ENCODE peak calls at places on chromosome 10, in four cellular contexts. One of them, this sample, is unnamed.

GRCh38 chr10:124627851-124628675 is 116.1 kb downstream of the FAM53B start:
- DNase-seq in ovary: no peak
- DNase-seq in IMR-90: no peak
- DNase-seq in endothelial cell of umbilical vein: no peak
- DNase-seq in this sample: peak; percentile 83

GRCh38 chr10:117004238-117004626 is 755 bp downstream of the SHTN1 start:
- DNase-seq in endothelial cell of umbilical vein: no peak
- DNase-seq in ovary: no peak
- DNase-seq in IMR-90: peak; percentile 2
- DNase-seq in this sample: no peak

GRCh38 chr10:121355161-121355560 is 243.1 kb downstream of the FGFR2 start:
- DNase-seq in IMR-90: no peak
- DNase-seq in endothelial cell of umbilical vein: no peak
- DNase-seq in ovary: no peak
- DNase-seq in this sample: no peak

GRCh38 chr10:117131390-117132327 is 6.4 kb downstream of the VAX1 start:
- DNase-seq in ovary: no peak
- DNase-seq in IMR-90: no peak
- DNase-seq in endothelial cell of umbilical vein: no peak
- DNase-seq in this sample: no peak

GRCh38 chr10:29239569-29240472 is 49.0 kb upstream of the LYZL1 start:
- DNase-seq in ovary: no peak
- DNase-seq in endothelial cell of umbilical vein: peak; percentile 4
- DNase-seq in IMR-90: no peak
- DNase-seq in this sample: no peak

GRCh38 chr10:3509355-3509754 is 275.7 kb downstream of the KLF6 start:
- DNase-seq in ovary: no peak
- DNase-seq in endothelial cell of umbilical vein: no peak
- DNase-seq in IMR-90: no peak
- DNase-seq in this sample: no peak

GRCh38 chr10:130509881-130510689 is 373.9 kb downstream of the GLRX3 start:
- DNase-seq in endothelial cell of umbilical vein: no peak
- DNase-seq in ovary: no peak
- DNase-seq in IMR-90: no peak
- DNase-seq in this sample: no peak

GRCh38 chr10:61000769-61001730 is 57.1 kb upstream of the RHOBTB1 start:
- DNase-seq in IMR-90: peak; percentile 11
- DNase-seq in endothelial cell of umbilical vein: peak; percentile 24
- DNase-seq in ovary: no peak
- DNase-seq in this sample: no peak

GRCh38 chr10:3625959-3626751 is 158.9 kb downstream of the KLF6 start:
- DNase-seq in endothelial cell of umbilical vein: no peak
- DNase-seq in ovary: no peak
- DNase-seq in IMR-90: peak; percentile 95
- DNase-seq in this sample: no peak

GRCh38 chr10:131179386-131179785 is 132.1 kb downstream of the TCERG1L start:
- DNase-seq in ovary: peak; percentile 40
- DNase-seq in IMR-90: no peak
- DNase-seq in endothelial cell of umbilical vein: no peak
- DNase-seq in this sample: no peak

GRCh38 chr10:112241651-112242341 is 41.4 kb upstream of the TECTB start:
- DNase-seq in endothelial cell of umbilical vein: no peak
- DNase-seq in ovary: no peak
- DNase-seq in IMR-90: no peak
- DNase-seq in this sample: no peak

GRCh38 chr10:121645696-121646095 is 47.5 kb upstream of the FGFR2 start:
- DNase-seq in ovary: no peak
- DNase-seq in endothelial cell of umbilical vein: no peak
- DNase-seq in IMR-90: no peak
- DNase-seq in this sample: no peak

GRCh38 chr10:74000892-74001669 is 3.2 kb downstream of the VCL start:
- DNase-seq in IMR-90: no peak
- DNase-seq in ovary: no peak
- DNase-seq in endothelial cell of umbilical vein: no peak
- DNase-seq in this sample: no peak

GRCh38 chr10:21052709-21053104 is 155.6 kb upstream of the NEBL start:
- DNase-seq in ovary: no peak
- DNase-seq in endothelial cell of umbilical vein: no peak
- DNase-seq in IMR-90: no peak
- DNase-seq in this sample: no peak

GRCh38 chr10:116594525-116595035 is 3.8 kb downstream of the PNLIPRP1 start:
- DNase-seq in ovary: no peak
- DNase-seq in endothelial cell of umbilical vein: no peak
- DNase-seq in IMR-90: no peak
- DNase-seq in this sample: no peak

GRCh38 chr10:46540412-46541016 is 15.9 kb downstream of the GPRIN2 start:
- DNase-seq in IMR-90: no peak
- DNase-seq in endothelial cell of umbilical vein: no peak
- DNase-seq in ovary: peak; percentile 23
- DNase-seq in this sample: no peak

GRCh38 chr10:111739160-111739712 is 444.3 kb downstream of the GPAM start:
- DNase-seq in ovary: no peak
- DNase-seq in IMR-90: no peak
- DNase-seq in endothelial cell of umbilical vein: no peak
- DNase-seq in this sample: no peak

GRCh38 chr10:96125142-96125515 is 5.0 kb upstream of the ZNF518A start:
- DNase-seq in endothelial cell of umbilical vein: peak; percentile 49
- DNase-seq in ovary: no peak
- DNase-seq in IMR-90: peak; percentile 44
- DNase-seq in this sample: no peak

GRCh38 chr10:69224862-69225657 is 4.9 kb downstream of the HKDC1 start:
- DNase-seq in IMR-90: no peak
- DNase-seq in endothelial cell of umbilical vein: peak; percentile 73
- DNase-seq in ovary: no peak
- DNase-seq in this sample: no peak

GRCh38 chr10:78549536-78549935 is 515.9 kb downstream of the RPS24 start:
- DNase-seq in ovary: no peak
- DNase-seq in endothelial cell of umbilical vein: no peak
- DNase-seq in IMR-90: no peak
- DNase-seq in this sample: no peak

GRCh38 chr10:3036155-3036554 is 31.2 kb upstream of the PFKP start:
- DNase-seq in ovary: no peak
- DNase-seq in endothelial cell of umbilical vein: no peak
- DNase-seq in IMR-90: no peak
- DNase-seq in this sample: no peak

GRCh38 chr10:99623919-99624318 is 3.7 kb upstream of the SLC25A28 start:
- DNase-seq in IMR-90: no peak
- DNase-seq in endothelial cell of umbilical vein: no peak
- DNase-seq in ovary: no peak
- DNase-seq in this sample: no peak

GRCh38 chr10:31914370-31914769 is 14.3 kb downstream of the ARHGAP12 start:
- DNase-seq in endothelial cell of umbilical vein: no peak
- DNase-seq in IMR-90: no peak
- DNase-seq in ovary: no peak
- DNase-seq in this sample: no peak

GRCh38 chr10:86706977-86707376 is 38.7 kb downstream of the LDB3 start:
- DNase-seq in endothelial cell of umbilical vein: no peak
- DNase-seq in IMR-90: no peak
- DNase-seq in ovary: no peak
- DNase-seq in this sample: no peak

GRCh38 chr10:71511206-71511605 is 114.5 kb downstream of the CDH23 start:
- DNase-seq in IMR-90: no peak
- DNase-seq in ovary: no peak
- DNase-seq in endothelial cell of umbilical vein: no peak
- DNase-seq in this sample: no peak

GRCh38 chr10:116608683-116609594 is 11.8 kb upstream of the PNLIPRP2 start:
- DNase-seq in endothelial cell of umbilical vein: no peak
- DNase-seq in IMR-90: no peak
- DNase-seq in ovary: no peak
- DNase-seq in this sample: no peak

GRCh38 chr10:84784749-84785148 is 456.4 kb downstream of the CCSER2 start:
- DNase-seq in ovary: no peak
- DNase-seq in endothelial cell of umbilical vein: no peak
- DNase-seq in IMR-90: no peak
- DNase-seq in this sample: no peak
- H3K27me3 ChIP-seq in ovary: no peaks in the 10 kb centered on the region
- H3K27me3 ChIP-seq in endothelial cell of umbilical vein: no peaks in the 10 kb centered on the region
- H3K27me3 ChIP-seq in IMR-90: no peaks in the 10 kb centered on the region
- H3K27me3 ChIP-seq in this sample: no peaks in the 10 kb centered on the region

GRCh38 chr10:27619329-27619728 is 115.2 kb downstream of the RAB18 start:
- DNase-seq in IMR-90: no peak
- DNase-seq in ovary: no peak
- DNase-seq in endothelial cell of umbilical vein: no peak
- DNase-seq in this sample: no peak

GRCh38 chr10:27618036-27618615 is 114.0 kb downstream of the RAB18 start:
- DNase-seq in IMR-90: no peak
- DNase-seq in endothelial cell of umbilical vein: peak; percentile 50
- DNase-seq in ovary: no peak
- DNase-seq in this sample: no peak

GRCh38 chr10:27618906-27619305 is 114.8 kb downstream of the RAB18 start:
- DNase-seq in endothelial cell of umbilical vein: no peak
- DNase-seq in ovary: no peak
- DNase-seq in IMR-90: no peak
- DNase-seq in this sample: no peak

GRCh38 chr10:27620425-27621397 is 116.6 kb downstream of the RAB18 start:
- DNase-seq in IMR-90: peak; percentile 58
- DNase-seq in endothelial cell of umbilical vein: no peak
- DNase-seq in ovary: no peak
- DNase-seq in this sample: no peak

GRCh38 chr10:27621441-27621840 is 117.3 kb downstream of the RAB18 start:
- DNase-seq in endothelial cell of umbilical vein: no peak
- DNase-seq in IMR-90: peak; percentile 5
- DNase-seq in ovary: no peak
- DNase-seq in this sample: no peak
- H3K4me3 ChIP-seq in endothelial cell of umbilical vein: no peak overlapping the region
- H3K4me3 ChIP-seq in IMR-90: peak overlapping the region; percentile 9
- H3K4me3 ChIP-seq in ovary: no peak overlapping the region
- H3K4me3 ChIP-seq in this sample: no peak overlapping the region

GRCh38 chr10:100734295-100735086 is 10.9 kb upstream of the PAX2 start:
- DNase-seq in endothelial cell of umbilical vein: no peak
- DNase-seq in ovary: no peak
- DNase-seq in IMR-90: no peak
- DNase-seq in this sample: no peak

GRCh38 chr10:100736144-100736808 is 9.1 kb upstream of the PAX2 start:
- DNase-seq in endothelial cell of umbilical vein: no peak
- DNase-seq in IMR-90: no peak
- DNase-seq in ovary: no peak
- DNase-seq in this sample: no peak

GRCh38 chr10:100735345-100736143 is 9.8 kb upstream of the PAX2 start:
- DNase-seq in ovary: no peak
- DNase-seq in endothelial cell of umbilical vein: no peak
- DNase-seq in IMR-90: no peak
- DNase-seq in this sample: no peak

GRCh38 chr10:100733319-100733718 is 12.1 kb upstream of the PAX2 start:
- DNase-seq in ovary: no peak
- DNase-seq in endothelial cell of umbilical vein: no peak
- DNase-seq in IMR-90: no peak
- DNase-seq in this sample: no peak

DNA sequence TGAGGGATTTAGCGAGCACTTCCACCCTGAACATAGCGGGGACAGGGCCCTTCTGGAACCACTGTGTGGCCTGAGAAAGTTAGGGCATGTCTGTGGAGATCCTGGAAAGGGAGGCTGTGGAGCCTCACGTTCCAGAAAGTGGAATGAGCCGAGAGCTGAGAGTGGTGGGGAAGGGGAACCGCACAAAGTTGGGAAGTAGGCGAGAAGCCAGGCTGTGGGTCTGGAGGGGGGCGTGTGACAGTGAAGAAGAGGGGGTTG is 10.4 kb upstream of the PAX2 start:
- DNase-seq in IMR-90: no peak
- DNase-seq in endothelial cell of umbilical vein: no peak
- DNase-seq in ovary: no peak
- DNase-seq in this sample: no peak
- H3K27me3 ChIP-seq in IMR-90: peaks cover 96% of the 10 kb centered on the region
- H3K27me3 ChIP-seq in endothelial cell of umbilical vein: peaks cover 98% of the 10 kb centered on the region
- H3K27me3 ChIP-seq in ovary: no peaks in the 10 kb centered on the region
- H3K27me3 ChIP-seq in this sample: peaks cover 100% of the 10 kb centered on the region

DNA sequence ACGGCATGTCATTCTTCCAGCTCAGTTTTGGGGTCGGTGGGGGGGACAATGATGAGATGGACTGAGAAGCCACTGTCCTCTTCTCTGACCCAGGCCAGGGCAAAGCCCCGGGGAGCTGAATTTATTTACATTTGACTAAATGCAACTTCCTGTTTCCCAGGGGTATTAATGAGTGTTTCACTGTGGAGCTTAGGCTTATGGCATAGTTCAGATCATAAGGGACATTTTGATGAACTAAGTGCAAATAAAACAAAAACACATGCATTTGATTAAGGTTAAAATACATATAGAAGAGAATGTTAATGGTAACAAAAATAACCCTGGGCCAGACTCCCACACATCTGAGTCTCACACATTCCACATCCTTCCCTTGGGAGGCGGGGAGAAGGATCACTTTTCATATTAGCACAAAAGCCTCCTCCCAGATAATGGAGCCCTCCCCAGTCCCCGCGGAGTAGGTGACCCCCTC is 320.6 kb downstream of the FRMD4A start:
- DNase-seq in IMR-90: peak; percentile 86
- DNase-seq in endothelial cell of umbilical vein: peak; percentile 63
- DNase-seq in ovary: no peak
- DNase-seq in this sample: peak; percentile 32
- H3K4me3 ChIP-seq in IMR-90: peak overlapping the region; percentile 32
- H3K4me3 ChIP-seq in endothelial cell of umbilical vein: peak overlapping the region; percentile 1
- H3K4me3 ChIP-seq in ovary: peak overlapping the region; percentile 11
- H3K4me3 ChIP-seq in this sample: peak overlapping the region; percentile 42

GRCh38 chr10:17340144-17340829 is 112.2 kb downstream of the VIM start:
- DNase-seq in ovary: no peak
- DNase-seq in endothelial cell of umbilical vein: no peak
- DNase-seq in IMR-90: no peak
- DNase-seq in this sample: no peak
- H3K27me3 ChIP-seq in ovary: no peaks in the 10 kb centered on the region
- H3K27me3 ChIP-seq in endothelial cell of umbilical vein: no peaks in the 10 kb centered on the region
- H3K27me3 ChIP-seq in IMR-90: peaks cover 4% of the 10 kb centered on the region
- H3K27me3 ChIP-seq in this sample: no peaks in the 10 kb centered on the region

DNA sequence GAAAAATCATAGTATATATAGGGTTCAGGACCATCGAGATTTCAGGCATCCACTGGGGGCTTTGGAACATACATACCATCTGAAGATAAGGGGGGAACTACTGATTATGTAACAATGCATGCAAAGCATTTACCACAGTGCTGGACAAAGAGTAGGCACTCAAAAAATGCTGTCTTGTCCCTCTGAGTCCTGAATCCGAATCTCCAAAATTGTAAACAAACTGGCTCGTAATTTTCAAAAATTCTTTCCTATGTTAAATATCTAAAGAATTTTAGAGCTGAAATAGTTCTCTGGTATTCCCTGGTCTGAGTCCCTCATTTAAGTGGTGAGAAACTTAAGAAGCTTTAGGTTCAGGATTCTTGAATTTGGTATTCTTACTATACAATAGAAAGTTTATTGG is 167.8 kb upstream of the ASAH2 start:
- DNase-seq in endothelial cell of umbilical vein: no peak
- DNase-seq in IMR-90: no peak
- DNase-seq in ovary: no peak
- DNase-seq in this sample: no peak
- H3K4me3 ChIP-seq in endothelial cell of umbilical vein: no peak overlapping the region
- H3K4me3 ChIP-seq in IMR-90: no peak overlapping the region
- H3K4me3 ChIP-seq in ovary: no peak overlapping the region
- H3K4me3 ChIP-seq in this sample: peak overlapping the region; percentile 70